ENCODE peak calls at places on chromosomes 13 and 19, in seven cellular contexts. I is stimulated activated CD4-positive, alpha-beta T cell treated with anti-CD3 and anti-CD28 coated beads, TNF-alpha, amount 100 ng/mL, for 4 hours; P is cardiac muscle cell; J is A549; D is prostate gland; C is thoracic aorta; R is LoVo. X is an unnamed sample.

GRCh38 chr13:24148414-24149305 is 11.9 kb upstream of the SPATA13 start:
- DNase-seq in P (no peak), J (peak), C (no peak), I (no peak), D (peak), R (peak), X (no peak)

GRCh38 chr13:23506071-23506820 is 64.0 kb upstream of the TNFRSF19 start:
- DNase-seq in D (no peak), C (no peak), R (no peak), I (no peak), P (peak), J (no peak), X (no peak)

GRCh38 chr13:35961461-35962220 is 169.5 kb downstream of the DCLK1 start:
- DNase-seq in C (no peak), D (no peak), J (no peak), I (no peak), P (no peak), R (no peak), X (no peak)

GRCh38 chr19:10288662-10289166 is 1.0 kb upstream of the ICAM5 start:
- DNase-seq in R (no peak), J (peak), D (no peak), I (no peak), P (peak), C (no peak), X (peak)

GRCh38 chr19:34404109-34404909 is at the start of gene PDCD2L:
- DNase-seq in I (peak), R (peak), J (peak), C (peak), D (peak), P (peak), X (peak)

GRCh38 chr13:30165791-30166190 is 141.6 kb downstream of the KATNAL1 start:
- DNase-seq in C (no peak), I (no peak), P (no peak), D (no peak), R (no peak), J (no peak), X (peak)

GRCh38 chr19:42440357-42441046 is 2.2 kb downstream of the CXCL17 start:
- DNase-seq in I (peak), P (peak), C (no peak), R (peak), J (peak), D (peak), X (no peak)

GRCh38 chr19:8069116-8069973 is 16.8 kb downstream of the CCL25 start:
- DNase-seq in C (no peak), D (no peak), I (no peak), P (no peak), R (no peak), J (peak), X (peak)

GRCh38 chr13:89315287-89315686 is 1644.1 kb downstream of the SLITRK5 start:
- DNase-seq in P (no peak), C (no peak), J (no peak), I (no peak), D (no peak), R (no peak), X (no peak)

GRCh38 chr13:111359237-111359915 is 38.9 kb downstream of the TEX29 start:
- DNase-seq in D (no peak), I (no peak), P (no peak), R (no peak), J (no peak), C (no peak), X (no peak)

GRCh38 chr19:6551091-6551490 is 20.3 kb downstream of the TNFSF9 start:
- DNase-seq in J (no peak), P (no peak), I (no peak), R (no peak), C (no peak), D (no peak), X (no peak)

GRCh38 chr13:61286148-61286745 is 129.4 kb downstream of the PCDH20 start:
- DNase-seq in C (no peak), J (peak), R (no peak), I (no peak), P (peak), D (no peak), X (no peak)

GRCh38 chr13:98797456-98797855 is 45.0 kb upstream of the SLC15A1 start:
- DNase-seq in I (no peak), P (no peak), D (no peak), C (no peak), R (no peak), J (no peak), X (no peak)

GRCh38 chr13:94712287-94712811 is at the start of gene SOX21:
- DNase-seq in J (peak), C (no peak), R (no peak), I (no peak), P (no peak), D (peak), X (no peak)

GRCh38 chr19:47699360-47699917 is 13.8 kb upstream of the EHD2 start:
- DNase-seq in C (no peak), P (peak), R (no peak), J (peak), I (peak), D (no peak), X (no peak)

GRCh38 chr19:33628921-33629825 is 7.4 kb downstream of the CHST8 start:
- DNase-seq in R (no peak), P (no peak), J (no peak), I (no peak), D (no peak), C (no peak), X (no peak)

GRCh38 chr13:93304868-93305613 is 78.4 kb downstream of the GPC6 start:
- DNase-seq in P (no peak), D (no peak), J (no peak), R (no peak), I (no peak), C (no peak), X (no peak)

GRCh38 chr19:3374369-3375112 is 8.2 kb downstream of the NFIC start:
- DNase-seq in D (no peak), I (no peak), P (no peak), R (no peak), J (no peak), C (no peak), X (no peak)

GRCh38 chr19:22532388-22533310 is 101.5 kb upstream of the ZNF492 start:
- DNase-seq in I (no peak), P (no peak), C (peak), J (no peak), D (peak), R (no peak), X (peak)

GRCh38 chr19:53957448-53958167 is 5.1 kb upstream of the CACNG8 start:
- DNase-seq in D (no peak), P (no peak), R (no peak), C (no peak), J (no peak), I (no peak), X (no peak)

GRCh38 chr19:3533563-3534216 is 5.3 kb upstream of the TEKTIP1 start:
- DNase-seq in R (no peak), J (no peak), C (no peak), D (no peak), P (no peak), I (no peak), X (no peak)

GRCh38 chr19:6452899-6453298 is 6.7 kb downstream of the SLC25A23 start:
- DNase-seq in D (no peak), R (no peak), I (no peak), C (no peak), J (no peak), P (no peak), X (no peak)

GRCh38 chr19:45496349-45496953 is 396 bp downstream of the RTN2 start:
- DNase-seq in C (no peak), R (no peak), I (no peak), J (no peak), P (peak), D (no peak), X (no peak)

GRCh38 chr19:10420444-10421239 is at the start of gene PDE4A:
- DNase-seq in P (peak), J (peak), I (no peak), R (no peak), D (no peak), C (no peak), X (no peak)

GRCh38 chr13:40406405-40407138 is 259.9 kb downstream of the FOXO1 start:
- DNase-seq in I (no peak), R (peak), J (peak), C (no peak), D (no peak), P (peak), X (no peak)

GRCh38 chr19:6236310-6237291 is 43.2 kb downstream of the MLLT1 start:
- DNase-seq in C (no peak), I (no peak), R (no peak), P (no peak), D (peak), J (no peak), X (no peak)

GRCh38 chr13:42996584-42996983 is 4.5 kb upstream of the EPSTI1 start:
- DNase-seq in D (no peak), P (no peak), C (no peak), J (peak), R (peak), I (no peak), X (no peak)

GRCh38 chr19:6521718-6522646 is 8.8 kb upstream of the TNFSF9 start:
- DNase-seq in J (no peak), C (no peak), I (peak), R (no peak), D (no peak), P (no peak), X (no peak)

GRCh38 chr19:40714519-40715299 is 2.0 kb downstream of the COQ8B start:
- DNase-seq in P (peak), D (peak), C (peak), I (peak), J (peak), R (peak), X (peak)

X was measured in putamen.